ENCODE peak calls at places on chromosomes 3 and 15, in six cellular contexts. J is H1, C is IMR-90, X is neuronal stem cell, K is trophoblast cell, L is mesenchymal stem cell. E is an unnamed sample.

GRCh38 chr3:178195824-178196223 is 340.4 kb upstream of the KCNMB2 start:
- DNase-seq in J (no peak), C (peak; percentile 62), X (no peak), K (no peak), L (no peak), E (no peak)

GRCh38 chr15:94298359-94298758 is 67.0 kb downstream of the MCTP2 start:
- DNase-seq in J (no peak), C (no peak), X (no peak), K (no peak), L (peak; percentile 65), E (no peak)

GRCh38 chr3:161305095-161305991 is 66.0 kb downstream of the SPTSSB start:
- DNase-seq in J (no peak), C (peak; percentile 27), X (no peak), K (no peak), L (peak; percentile 36), E (no peak)

GRCh38 chr3:57943525-57944312 is 64.5 kb upstream of the FLNB start:
- DNase-seq in J (no peak), C (no peak), X (no peak), K (no peak), L (no peak), E (no peak)

GRCh38 chr3:45712434-45713110 is 23.4 kb downstream of the SACM1L start:
- DNase-seq in J (no peak), C (no peak), X (no peak), K (peak; percentile 78), L (peak; percentile 82), E (no peak)

GRCh38 chr3:99663981-99664380 is 25.6 kb downstream of the COL8A1 start:
- DNase-seq in J (no peak), C (no peak), X (no peak), K (no peak), L (no peak), E (no peak)

GRCh38 chr15:100725121-100726069 is 123.0 kb downstream of the ASB7 start:
- DNase-seq in J (no peak), C (peak; percentile 93), X (no peak), K (no peak), L (peak; percentile 81), E (peak; percentile 22)

GRCh38 chr3:147410518-147411234 is 1.5 kb downstream of the ZIC1 start:
- DNase-seq in J (no peak), C (peak; percentile 39), X (peak; percentile 32), K (no peak), L (no peak), E (peak; percentile 64)

GRCh38 chr15:68371160-68371559 is 60.8 kb downstream of the ITGA11 start:
- DNase-seq in J (no peak), C (no peak), X (no peak), K (no peak), L (no peak), E (no peak)

GRCh38 chr3:126543457-126544090 is 15.2 kb downstream of the C3orf22 start:
- DNase-seq in J (no peak), C (no peak), X (no peak), K (no peak), L (no peak), E (no peak)

GRCh38 chr15:51672100-51672731 is 9.1 kb upstream of the SCG3 start:
- DNase-seq in J (no peak), C (no peak), X (peak; percentile 6), K (no peak), L (no peak), E (no peak)

GRCh38 chr3:151268267-151269235 is 9.8 kb downstream of the P2RY14 start:
- DNase-seq in J (no peak), C (peak; percentile 28), X (no peak), K (no peak), L (peak; percentile 33), E (no peak)

GRCh38 chr3:198071602-198072285 is 111.7 kb downstream of the LMLN start:
- DNase-seq in J (no peak), C (peak; percentile 97), X (peak; percentile 51), K (peak; percentile 74), L (peak; percentile 98), E (peak; percentile 74)

GRCh38 chr3:9222956-9223639 is 26.3 kb downstream of the SRGAP3 start:
- DNase-seq in J (no peak), C (no peak), X (no peak), K (no peak), L (no peak), E (no peak)

GRCh38 chr15:70023769-70024491 is 73.8 kb downstream of the TLE3 start:
- DNase-seq in J (no peak), C (peak; percentile 36), X (no peak), K (no peak), L (peak; percentile 9), E (no peak)

GRCh38 chr3:23324745-23325144 is 121.6 kb downstream of the UBE2E2 start:
- DNase-seq in J (no peak), C (peak; percentile 65), X (no peak), K (no peak), L (peak; percentile 41), E (no peak)

GRCh38 chr3:141271279-141272033 is 39.8 kb downstream of the PXYLP1 start:
- DNase-seq in J (no peak), C (no peak), X (no peak), K (no peak), L (no peak), E (no peak)

GRCh38 chr3:126357299-126358037 is at the start of gene KLF15:
- DNase-seq in J (no peak), C (peak; percentile 72), X (peak; percentile 84), K (peak; percentile 86), L (peak; percentile 83), E (peak; percentile 90)

GRCh38 chr3:123351396-123351945 is 97.4 kb downstream of the ADCY5 start:
- DNase-seq in J (no peak), C (no peak), X (no peak), K (no peak), L (no peak), E (no peak)

GRCh38 chr15:35444557-35445204 is 101.3 kb downstream of the DPH6 start:
- DNase-seq in J (no peak), C (peak; percentile 63), X (peak; percentile 47), K (peak; percentile 2), L (peak; percentile 66), E (no peak)

GRCh38 chr15:46580487-46580886 is 945.7 kb downstream of the SQOR start:
- DNase-seq in J (no peak), C (no peak), X (no peak), K (no peak), L (no peak), E (no peak)

GRCh38 chr15:69983696-69984265 is 113.9 kb downstream of the TLE3 start:
- DNase-seq in J (no peak), C (no peak), X (no peak), K (peak; percentile 76), L (no peak), E (no peak)

GRCh38 chr15:41940441-41940857 is 31.9 kb downstream of the EHD4 start:
- DNase-seq in J (no peak), C (peak; percentile 87), X (no peak), K (no peak), L (peak; percentile 74), E (no peak)

GRCh38 chr15:74641151-74641550 is 25.5 kb downstream of the CLK3 start:
- DNase-seq in J (no peak), C (no peak), X (no peak), K (no peak), L (no peak), E (no peak)

GRCh38 chr15:42955518-42955917 is 34.9 kb upstream of the TTBK2 start:
- DNase-seq in J (no peak), C (peak; percentile 85), X (no peak), K (no peak), L (no peak), E (no peak)

DNA sequence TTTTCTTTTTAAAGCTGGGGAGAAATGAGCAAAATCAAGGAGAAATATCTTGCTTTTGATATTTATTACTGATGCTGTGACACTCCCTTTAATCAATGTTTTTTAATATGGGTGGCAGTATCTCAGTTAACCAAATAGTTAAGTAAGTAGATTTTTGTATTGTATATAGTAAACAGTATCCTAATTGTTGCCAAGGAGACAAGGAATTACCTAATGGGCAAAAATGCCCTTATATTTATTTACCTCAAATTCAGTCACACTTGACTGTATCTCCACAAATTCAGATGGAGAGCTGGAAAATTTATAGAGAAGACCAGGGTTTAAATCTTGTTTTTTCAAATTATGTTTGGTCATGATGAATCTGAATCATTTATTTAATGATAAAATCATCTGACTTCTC is 3.6 kb upstream of the CHD2 start:
- DNase-seq in J (no peak), C (no peak), X (no peak), K (no peak), L (no peak), E (no peak)
- H3K4me1 ChIP-seq in J (no peaks in the 10 kb centered on the region), C (peaks cover 3% of the 10 kb centered on the region), X (no peaks in the 10 kb centered on the region), K (no peaks in the 10 kb centered on the region), L (peaks cover 4% of the 10 kb centered on the region), E (no peaks in the 10 kb centered on the region)

GRCh38 chr15:62549345-62549970 is 384.4 kb upstream of the C2CD4B start:
- DNase-seq in J (no peak), C (peak; percentile 33), X (no peak), K (peak; percentile 46), L (peak; percentile 45), E (no peak)
- H4K91ac ChIP-seq in J (no peak overlapping the region), C (no peak overlapping the region), X (no peak overlapping the region), K (no peak overlapping the region), L (no peak overlapping the region), E (no peak overlapping the region)

GRCh38 chr15:73388256-73388781 is 19.6 kb upstream of the HCN4 start:
- DNase-seq in J (no peak), C (peak; percentile 68), X (no peak), K (no peak), L (peak; percentile 86), E (peak; percentile 56)

GRCh38 chr15:73392025-73392424 is 23.3 kb upstream of the HCN4 start:
- DNase-seq in J (no peak), C (no peak), X (no peak), K (no peak), L (no peak), E (no peak)

GRCh38 chr15:73391128-73391864 is 22.5 kb upstream of the HCN4 start:
- DNase-seq in J (no peak), C (no peak), X (no peak), K (no peak), L (no peak), E (no peak)

GRCh38 chr15:73389539-73389938 is 20.8 kb upstream of the HCN4 start:
- DNase-seq in J (no peak), C (no peak), X (no peak), K (no peak), L (no peak), E (no peak)

GRCh38 chr15:73389971-73390544 is 21.3 kb upstream of the HCN4 start:
- DNase-seq in J (no peak), C (peak; percentile 17), X (no peak), K (no peak), L (peak; percentile 20), E (no peak)
- H3K4me1 ChIP-seq in J (peaks cover 11% of the 10 kb centered on the region), C (peaks cover 3% of the 10 kb centered on the region), X (no peaks in the 10 kb centered on the region), K (peaks cover 19% of the 10 kb centered on the region), L (peaks cover 9% of the 10 kb centered on the region), E (peaks cover 16% of the 10 kb centered on the region)

DNA sequence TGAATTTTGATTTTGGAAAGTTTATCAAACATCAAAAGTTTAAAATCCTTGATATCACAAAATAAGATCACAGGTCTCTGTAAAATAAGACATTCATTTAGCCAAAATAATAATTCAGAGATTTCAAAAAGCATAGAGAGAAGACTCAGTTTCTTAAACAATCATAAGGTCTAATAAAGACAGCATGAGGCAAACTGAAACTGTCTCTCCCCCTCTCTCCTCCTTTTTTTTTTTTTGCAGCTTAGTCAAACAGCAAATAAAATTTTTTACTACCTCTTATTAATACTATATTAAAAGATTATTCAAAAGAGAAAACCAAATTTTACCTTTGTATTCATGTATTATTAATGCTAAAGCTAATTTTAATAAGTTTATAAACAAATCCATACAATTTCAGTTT is 57.4 kb downstream of the OSTN start:
- DNase-seq in J (no peak), C (no peak), X (no peak), K (no peak), L (no peak), E (no peak)
- H4K91ac ChIP-seq in J (no peak overlapping the region), C (no peak overlapping the region), X (no peak overlapping the region), K (no peak overlapping the region), L (no peak overlapping the region), E (no peak overlapping the region)

E was measured in H9.